ENCODE peak calls at places on chromosomes 4 and X, in seven cellular contexts. U is right atrium auricular region, I is astrocyte of the spinal cord, M is foreskin keratinocyte, A is left ventricle myocardium inferior, E is WTC11, G is lower lobe of right lung. R is an unnamed sample.

GRCh38 chrX:104113237-104113965 is 1.1 kb downstream of the ZCCHC18 start:
- DNase-seq in E (peak), A (no peak), G (peak), I (peak), M (peak), U (no peak), R (no peak)

GRCh38 chr4:38667005-38667771 is 3.2 kb downstream of the KLF3 start:
- DNase-seq in A (peak), G (peak), U (peak), M (peak), I (peak), E (peak), R (no peak)

GRCh38 chr4:871484-871883 is 45.6 kb upstream of the CPLX1 start:
- DNase-seq in M (no peak), I (no peak), G (no peak), U (no peak), A (no peak), E (no peak), R (no peak)

GRCh38 chr4:104093247-104093646 is 373.5 kb upstream of the TACR3 start:
- DNase-seq in G (no peak), E (no peak), I (no peak), M (no peak), U (no peak), A (no peak), R (no peak)

GRCh38 chr4:31236635-31237173 is 516.5 kb downstream of the PCDH7 start:
- DNase-seq in E (no peak), G (no peak), U (no peak), A (no peak), M (no peak), I (peak), R (no peak)

GRCh38 chr4:53003959-53004358 is 141.8 kb downstream of the RASL11B start:
- DNase-seq in U (no peak), M (no peak), G (no peak), I (peak), E (no peak), A (no peak), R (no peak)

GRCh38 chr4:100082852-100083251 is 107.4 kb downstream of the DDIT4L start:
- DNase-seq in I (no peak), A (no peak), E (no peak), G (no peak), M (no peak), U (no peak), R (no peak)

GRCh38 chr4:53619431-53619830 is 28.1 kb upstream of the LNX1 start:
- DNase-seq in U (no peak), E (no peak), G (no peak), I (no peak), A (no peak), M (no peak), R (no peak)

GRCh38 chrX:38332505-38332904 is 5.2 kb upstream of the RPGR start:
- DNase-seq in A (no peak), G (no peak), I (no peak), E (no peak), U (no peak), M (no peak), R (no peak)

GRCh38 chr4:168832746-168833575 is 177.1 kb downstream of the CBR4 start:
- DNase-seq in M (no peak), U (no peak), A (peak), E (peak), I (peak), G (no peak), R (no peak)
- TF ChIP-seq CTCF in M (peak), U (no peak), A (peak), E (peak), I (peak), G (no peak), R (no peak)

DNA sequence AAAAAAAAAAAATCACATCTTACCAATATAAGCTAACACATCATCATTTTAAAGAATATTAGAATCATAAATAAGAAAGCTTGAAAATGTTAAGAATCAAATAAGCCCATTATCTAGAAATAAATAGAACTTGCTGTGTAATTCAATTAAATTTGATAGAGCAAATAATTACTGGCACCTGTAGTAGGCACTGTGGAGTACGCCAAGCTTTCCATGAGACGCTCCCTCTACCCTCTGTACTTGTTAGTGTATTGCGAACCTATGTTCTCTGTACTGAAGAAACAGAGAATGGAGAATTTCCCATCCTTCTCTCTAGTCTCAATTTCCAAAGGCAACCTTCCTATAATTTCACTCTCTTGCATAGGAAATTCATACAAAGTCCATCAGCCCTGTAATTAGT is 61.7 kb upstream of the HAND2 start:
- DNase-seq in M (no peak), G (no peak), A (no peak), E (no peak), U (no peak), I (no peak), R (no peak)
- TF ChIP-seq CTCF in M (no peak), G (no peak), A (no peak), E (no peak), U (no peak), I (no peak), R (no peak)

GRCh38 chrX:36684053-36684452 is 324.1 kb upstream of the FAM47C start:
- DNase-seq in M (no peak), U (no peak), A (no peak), E (no peak), I (no peak), G (no peak), R (no peak)
- TF ChIP-seq CTCF in M (no peak), U (no peak), A (no peak), E (no peak), I (no peak), G (no peak), R (no peak)

DNA sequence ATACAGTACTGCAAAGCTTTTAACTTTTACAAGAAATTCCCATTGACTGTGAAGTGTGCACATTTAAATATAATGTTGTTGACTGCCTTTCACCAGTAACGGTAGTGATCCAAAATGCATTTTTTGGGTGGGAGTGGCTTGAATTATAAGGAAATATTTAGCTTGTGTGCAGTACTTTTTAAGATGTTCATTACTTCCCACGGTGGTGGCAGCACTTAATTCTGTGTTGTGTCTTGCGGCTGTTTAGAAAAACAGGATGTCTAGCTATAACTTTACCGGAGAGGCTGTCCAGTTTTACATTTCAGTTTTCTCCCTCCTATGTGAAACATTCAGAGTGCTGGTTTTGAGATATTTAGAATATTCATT is 1.7 kb downstream of the TMEM131L start:
- DNase-seq in M (no peak), A (no peak), I (no peak), E (no peak), U (no peak), G (no peak), R (no peak)
- TF ChIP-seq CTCF in M (no peak), A (no peak), I (no peak), E (no peak), U (no peak), G (no peak), R (no peak)

GRCh38 chrX:40573763-40574162 is 7.0 kb upstream of the ATP6AP2 start:
- DNase-seq in G (no peak), E (peak), M (no peak), A (no peak), U (no peak), I (no peak), R (no peak)
- TF ChIP-seq CTCF in G (peak), E (peak), M (peak), A (peak), U (no peak), I (peak), R (no peak)

GRCh38 chr4:7462509-7462971 is 27.8 kb upstream of the PSAPL1 start:
- DNase-seq in U (no peak), A (peak), E (no peak), G (no peak), M (peak), I (no peak), R (no peak)
- TF ChIP-seq CTCF in U (no peak), A (peak), E (no peak), G (no peak), M (peak), I (peak), R (no peak)

GRCh38 chr4:174152717-174153466 is 130.6 kb downstream of the FBXO8 start:
- DNase-seq in E (no peak), I (no peak), U (no peak), A (no peak), G (no peak), M (no peak), R (no peak)

GRCh38 chr4:174154455-174154854 is 129.0 kb downstream of the FBXO8 start:
- DNase-seq in M (peak), U (no peak), E (no peak), I (peak), G (no peak), A (no peak), R (no peak)

GRCh38 chr4:174157106-174157607 is 126.3 kb downstream of the FBXO8 start:
- DNase-seq in A (no peak), I (no peak), U (no peak), G (no peak), E (no peak), M (no peak), R (no peak)

DNA sequence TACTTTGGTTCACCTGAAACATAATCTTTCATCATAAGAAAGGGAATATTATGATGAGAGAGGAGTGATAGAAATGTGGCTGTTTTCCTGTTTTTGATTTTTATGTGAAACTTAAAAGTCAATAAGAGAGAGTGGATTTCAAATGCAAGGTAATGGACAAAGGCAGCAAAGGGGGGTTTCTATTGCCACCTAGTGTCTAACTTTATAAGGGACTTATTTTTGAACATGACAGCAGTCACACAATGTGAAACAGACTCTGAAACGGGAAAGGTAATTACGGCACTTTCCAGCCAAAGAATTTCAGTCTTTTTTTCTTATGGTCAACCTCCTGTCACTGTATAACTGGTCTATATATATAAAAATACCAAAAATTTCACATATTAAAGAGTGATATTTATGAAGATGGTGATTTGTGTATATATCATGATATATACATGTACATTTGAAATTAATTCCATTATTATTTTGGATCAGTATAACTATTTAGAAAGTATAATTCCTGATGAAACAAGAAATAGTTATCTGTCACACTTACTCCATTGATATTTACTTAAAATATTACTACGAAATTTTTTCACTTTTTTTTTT is 127.1 kb downstream of the FBXO8 start:
- DNase-seq in G (no peak), I (peak), E (no peak), M (peak), U (no peak), A (no peak), R (no peak)
- TF ChIP-seq CTCF in G (peak), I (peak), E (no peak), M (peak), U (peak), A (peak), R (peak)

GRCh38 chrX:29687687-29688086 is 527.7 kb upstream of the MAGEB2 start:
- DNase-seq in I (peak), U (no peak), M (no peak), E (no peak), A (no peak), G (no peak), R (no peak)
- TF ChIP-seq CTCF in I (peak), U (no peak), M (peak), E (no peak), A (no peak), G (no peak), R (no peak)